ENCODE peak calls at places on chromosomes 3 and 15, in six cellular contexts. L, B, T, H, X and S are unnamed samples.

GRCh38 chr15:43186003-43186353 is 775 bp downstream of the CCNDBP1 start:
- DNase-seq in L (no peak), B (no peak), T (peak), H (no peak), X (no peak), S (no peak)

GRCh38 chr3:155676252-155676981 is 68.5 kb downstream of the PLCH1 start:
- DNase-seq in L (no peak), B (no peak), T (peak), H (no peak), X (no peak), S (no peak)

GRCh38 chr3:170977911-170978310 is 48.6 kb downstream of the SLC2A2 start:
- DNase-seq in L (no peak), B (no peak), T (no peak), H (no peak), X (no peak), S (no peak)

GRCh38 chr3:134036291-134036690 is 6.6 kb upstream of the SLCO2A1 start:
- DNase-seq in L (no peak), B (no peak), T (no peak), H (no peak), X (no peak), S (no peak)

GRCh38 chr15:45441686-45442085 is 63.3 kb upstream of the GATM start:
- DNase-seq in L (no peak), B (no peak), T (peak), H (peak), X (no peak), S (no peak)

GRCh38 chr15:60582370-60583036 is 103.6 kb upstream of the ICE2 start:
- DNase-seq in L (no peak), B (no peak), T (no peak), H (peak), X (no peak), S (no peak)

GRCh38 chr3:51539291-51539891 is 872 bp downstream of the RAD54L2 start:
- DNase-seq in L (peak), B (peak), T (peak), H (no peak), X (no peak), S (peak)

GRCh38 chr3:141553055-141553454 is 66.2 kb downstream of the RASA2 start:
- DNase-seq in L (no peak), B (no peak), T (no peak), H (no peak), X (no peak), S (no peak)

GRCh38 chr3:192902481-192903023 is 15.1 kb downstream of the MB21D2 start:
- DNase-seq in L (no peak), B (no peak), T (no peak), H (no peak), X (no peak), S (no peak)

GRCh38 chr15:67997996-67998395 is 56.1 kb upstream of the PIAS1 start:
- DNase-seq in L (no peak), B (no peak), T (no peak), H (no peak), X (no peak), S (no peak)

GRCh38 chr3:53134631-53135232 is 4.5 kb upstream of the RFT1 start:
- DNase-seq in L (peak), B (no peak), T (peak), H (peak), X (no peak), S (peak)

GRCh38 chr3:148992027-148992634 is 791 bp downstream of the GYG1 start:
- DNase-seq in L (peak), B (peak), T (peak), H (peak), X (no peak), S (no peak)

GRCh38 chr3:100401674-100402036 is 316 bp downstream of the LNP1 start:
- DNase-seq in L (no peak), B (peak), T (peak), H (no peak), X (no peak), S (peak)

GRCh38 chr3:194986208-194987043 is 284.5 kb downstream of the XXYLT1 start:
- DNase-seq in L (peak), B (no peak), T (no peak), H (peak), X (no peak), S (no peak)

GRCh38 chr3:163890661-163891060 is 1187.6 kb downstream of the SI start:
- DNase-seq in L (no peak), B (no peak), T (no peak), H (no peak), X (no peak), S (no peak)

GRCh38 chr3:160754371-160754854 is 1.6 kb upstream of the PPM1L start:
- DNase-seq in L (peak), B (peak), T (peak), H (no peak), X (no peak), S (peak)

GRCh38 chr15:90839187-90840071 is 29.0 kb upstream of the FURIN start:
- DNase-seq in L (peak), B (no peak), T (peak), H (peak), X (no peak), S (no peak)

GRCh38 chr3:181533811-181534210 is 177.9 kb upstream of the SOX2 start:
- DNase-seq in L (no peak), B (no peak), T (no peak), H (no peak), X (no peak), S (no peak)

GRCh38 chr3:8963137-8963853 is at the start of gene RAD18:
- DNase-seq in L (peak), B (peak), T (peak), H (peak), X (peak), S (peak)
- TF ChIP-seq POLR2A in L (peak), B (no peak), T (peak), H (peak), X (peak), S (no peak)

GRCh38 chr3:3906171-3906570 is 106.9 kb downstream of the LRRN1 start:
- DNase-seq in L (no peak), B (no peak), T (no peak), H (no peak), X (no peak), S (no peak)
- H3K27ac ChIP-seq in L (no peak), B (no peak), T (no peak), H (no peak), X (no peak), S (no peak)

DNA sequence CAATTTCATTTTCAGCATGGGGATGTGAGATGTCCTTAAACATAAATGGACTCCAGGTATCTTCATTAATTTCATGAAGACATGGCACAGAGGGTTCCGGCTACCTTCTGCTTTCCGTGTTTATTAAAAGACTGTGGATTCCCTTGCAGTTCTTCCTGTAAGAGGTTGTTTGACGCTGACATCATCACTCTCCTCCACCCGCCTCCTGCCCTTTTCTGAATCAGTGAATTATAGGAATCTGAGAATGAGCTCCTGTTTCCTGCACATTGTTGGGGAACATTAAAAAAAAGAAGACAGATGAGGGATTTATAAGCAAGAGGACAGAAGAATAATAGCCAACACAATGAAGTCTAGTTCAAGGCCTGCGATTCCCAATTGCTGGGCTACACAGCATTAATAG is 191.3 kb downstream of the LPP start:
- DNase-seq in L (no peak), B (no peak), T (no peak), H (no peak), X (no peak), S (no peak)
- TF ChIP-seq EP300 in L (no peak), B (no peak), T (no peak), H (no peak), X (no peak), S (no peak)

DNA sequence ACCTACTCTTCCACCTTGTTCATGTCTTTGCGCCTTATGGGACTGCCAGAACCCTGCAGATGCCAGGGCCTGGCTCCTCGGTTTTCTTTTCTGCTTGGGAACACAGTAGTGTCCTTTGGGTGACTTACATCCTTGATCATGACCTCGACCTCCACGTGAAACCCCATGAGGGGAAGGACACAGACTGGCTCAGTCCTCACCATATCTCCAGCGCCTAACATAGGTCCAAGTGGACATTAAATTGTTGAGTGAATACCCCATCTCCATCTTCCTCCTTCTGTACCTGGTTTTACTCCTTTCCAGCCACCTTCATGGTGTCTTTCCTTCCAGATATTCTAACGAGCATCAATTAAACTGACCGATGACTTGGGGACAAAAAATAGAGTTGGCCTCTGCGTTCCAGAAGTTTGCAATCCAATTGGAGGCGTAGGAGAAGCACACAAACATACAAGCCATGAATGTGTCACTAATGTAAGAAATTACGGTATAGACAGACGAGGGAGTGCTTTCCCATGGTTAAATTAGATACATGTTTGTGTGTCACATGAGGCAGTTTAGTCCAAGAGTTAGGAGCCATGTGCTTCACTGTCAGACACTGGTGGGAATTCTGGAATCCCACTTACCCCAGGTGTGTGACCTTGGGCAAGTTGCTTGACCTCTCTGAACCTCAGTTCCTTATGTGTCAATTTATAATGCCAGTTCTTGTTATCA is 907 bp upstream of the HERC1 start:
- DNase-seq in L (no peak), B (no peak), T (no peak), H (no peak), X (no peak), S (no peak)
- TF ChIP-seq POLR2A in L (peak), B (no peak), T (no peak), H (no peak), X (no peak), S (no peak)

GRCh38 chr3:57971975-57972374 is 36.2 kb upstream of the FLNB start:
- DNase-seq in L (no peak), B (no peak), T (peak), H (no peak), X (no peak), S (no peak)
- H3K27ac ChIP-seq in L (no peak), B (peak), T (peak), H (no peak), X (no peak), S (no peak)

GRCh38 chr15:98647026-98647773 is 1.1 kb upstream of the IGF1R start:
- DNase-seq in L (peak), B (peak), T (peak), H (peak), X (no peak), S (no peak)

GRCh38 chr15:98648654-98649537 is 557 bp downstream of the IGF1R start:
- DNase-seq in L (no peak), B (no peak), T (peak), H (no peak), X (no peak), S (peak)

GRCh38 chr15:98649621-98649995 is 1.3 kb downstream of the IGF1R start:
- DNase-seq in L (no peak), B (peak), T (peak), H (no peak), X (no peak), S (peak)

GRCh38 chr15:98646546-98647025 is 1.8 kb upstream of the IGF1R start:
- DNase-seq in L (no peak), B (no peak), T (no peak), H (no peak), X (no peak), S (no peak)

DNA sequence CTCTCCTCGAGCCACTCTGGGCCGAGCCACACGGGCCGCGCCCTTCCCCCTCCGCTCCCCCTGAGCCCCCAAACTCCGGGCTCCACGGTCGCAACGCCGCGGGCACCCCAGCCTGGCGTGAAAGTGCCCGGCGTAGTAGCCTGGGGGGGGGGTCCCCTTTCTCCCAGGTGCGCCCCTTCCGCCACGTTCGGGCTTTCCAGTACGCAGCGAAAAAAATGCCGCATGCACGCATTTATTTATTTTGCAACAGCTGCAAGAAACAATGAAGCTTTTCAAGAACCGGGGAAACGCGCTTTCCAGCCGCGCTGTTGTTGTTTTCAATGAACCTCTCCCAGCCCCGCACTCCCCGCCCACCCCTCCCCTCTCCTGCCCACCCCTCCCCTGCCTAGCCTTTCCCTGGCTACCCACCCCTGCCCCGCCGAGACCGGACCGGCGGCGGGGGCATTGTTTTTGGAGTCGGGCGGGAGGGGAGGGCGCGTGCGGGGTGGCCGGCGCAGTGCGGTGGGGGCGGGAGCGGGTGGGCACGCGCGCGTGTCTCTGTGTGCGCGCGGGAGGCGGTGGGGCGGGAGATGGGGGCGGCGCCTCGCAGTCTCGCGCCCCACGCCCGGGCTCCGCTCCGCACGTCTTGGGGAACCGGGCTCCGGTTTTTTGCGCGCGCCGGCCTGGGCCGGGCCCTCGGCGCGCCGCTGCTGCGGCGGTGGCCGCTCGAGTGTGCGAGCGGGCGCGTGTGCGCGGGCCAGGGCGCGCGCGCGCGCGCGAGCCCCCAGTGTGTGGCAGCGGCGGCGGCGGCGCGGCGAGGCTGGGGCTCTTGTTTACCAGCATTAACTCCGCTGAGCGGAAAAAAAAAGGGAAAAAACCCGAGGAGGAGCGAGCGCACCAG is at the start of gene IGF1R:
- DNase-seq in L (peak), B (peak), T (peak), H (peak), X (no peak), S (peak)
- TF ChIP-seq EP300 in L (no peak), B (no peak), T (no peak), H (no peak), X (no peak), S (no peak)

GRCh38 chr3:8486945-8487344 is 14.7 kb upstream of the LMCD1 start:
- DNase-seq in L (no peak), B (no peak), T (no peak), H (peak), X (no peak), S (no peak)

GRCh38 chr3:8484409-8485140 is 17.0 kb upstream of the LMCD1 start:
- DNase-seq in L (no peak), B (no peak), T (no peak), H (no peak), X (no peak), S (no peak)

GRCh38 chr3:8485141-8485840 is 16.3 kb upstream of the LMCD1 start:
- DNase-seq in L (no peak), B (no peak), T (no peak), H (peak), X (no peak), S (no peak)

GRCh38 chr3:8486434-8486833 is 15.2 kb upstream of the LMCD1 start:
- DNase-seq in L (no peak), B (no peak), T (no peak), H (no peak), X (no peak), S (no peak)

DNA sequence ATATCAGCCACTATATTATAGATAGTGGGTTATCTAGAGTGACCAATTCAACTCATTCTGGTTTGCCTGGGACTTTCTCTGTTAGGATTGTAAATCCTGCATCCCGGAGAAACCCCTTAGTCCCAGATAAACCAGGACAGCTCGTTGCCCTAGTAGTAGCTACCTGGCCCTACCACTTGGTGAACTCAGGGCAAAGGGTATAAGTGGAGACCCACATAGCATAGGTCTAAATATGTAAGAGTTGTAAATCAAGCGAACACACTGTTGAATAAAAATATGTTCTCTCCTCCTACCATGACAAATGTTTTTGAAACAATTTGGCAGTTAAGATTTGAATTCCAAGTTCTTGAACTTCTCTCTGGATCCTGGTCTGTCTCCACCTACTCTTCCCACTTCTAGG is 15.7 kb upstream of the LMCD1 start:
- DNase-seq in L (no peak), B (no peak), T (no peak), H (no peak), X (no peak), S (no peak)
- TF ChIP-seq POLR2A in L (no peak), B (no peak), T (no peak), H (no peak), X (no peak), S (no peak)

GRCh38 chr15:101198031-101198430 is 53.8 kb downstream of the CHSY1 start:
- DNase-seq in L (no peak), B (no peak), T (no peak), H (no peak), X (no peak), S (no peak)
- H3K27ac ChIP-seq in L (no peak), B (peak), T (no peak), H (no peak), X (no peak), S (peak)